ENCODE peak calls at places on chromosomes 6 and 20, in nine cellular contexts. D is activated CD8-positive, alpha-beta memory T cell treated with anti-CD3 and anti-CD28 coated beads for 4 hours; C is dorsolateral prefrontal cortex; H is ACHN; Y is activated CD4-positive, alpha-beta T cell treated with anti-CD3 and anti-CD28 coated beads for 4 hours; S is DND-41; M is germinal center; E is COR-L47; X is mesenchymal stem cell. R is an unnamed sample.

GRCh38 chr20:12605751-12606150 is 403.0 kb upstream of the SPTLC3 start:
- DNase-seq in D (no peak), C (no peak), H (no peak), Y (no peak), S (no peak), M (no peak), E (no peak), X (no peak), R (no peak)

GRCh38 chr20:6057139-6057538 is 3.3 kb upstream of the LRRN4 start:
- DNase-seq in D (no peak), C (no peak), H (no peak), Y (no peak), S (no peak), M (no peak), E (no peak), X (no peak), R (no peak)

GRCh38 chr6:81999826-82000225 is 247.3 kb upstream of the TENT5A start:
- DNase-seq in D (no peak), C (no peak), H (no peak), Y (no peak), S (no peak), M (no peak), E (no peak), X (no peak), R (no peak)

GRCh38 chr20:3209946-3210317 is 634 bp downstream of the ITPA start:
- DNase-seq in D (no peak), C (no peak), H (no peak), Y (no peak), S (no peak), M (no peak), E (no peak), X (peak), R (no peak)

GRCh38 chr20:24986436-24987015 is 6.0 kb downstream of the APMAP start:
- DNase-seq in D (no peak), C (no peak), H (no peak), Y (no peak), S (no peak), M (no peak), E (no peak), X (no peak), R (no peak)

GRCh38 chr20:45911486-45912343 is at the start of gene PLTP:
- DNase-seq in D (no peak), C (no peak), H (peak), Y (peak), S (peak), M (no peak), E (peak), X (peak), R (peak)

GRCh38 chr6:34132486-34133185 is 13.3 kb downstream of the GRM4 start:
- DNase-seq in D (no peak), C (no peak), H (peak), Y (no peak), S (peak), M (peak), E (no peak), X (peak), R (peak)

GRCh38 chr20:50916257-50916656 is 15.0 kb downstream of the ADNP start:
- DNase-seq in D (no peak), C (no peak), H (peak), Y (no peak), S (no peak), M (no peak), E (no peak), X (peak), R (no peak)

GRCh38 chr20:13857961-13858360 is 73.1 kb downstream of the NDUFAF5 start:
- DNase-seq in D (no peak), C (no peak), H (no peak), Y (no peak), S (no peak), M (no peak), E (no peak), X (no peak), R (no peak)

GRCh38 chr20:23114018-23114417 is 27.9 kb upstream of the CD93 start:
- DNase-seq in D (no peak), C (no peak), H (no peak), Y (no peak), S (no peak), M (no peak), E (no peak), X (no peak), R (no peak)

GRCh38 chr6:24534329-24534728 is 39.6 kb downstream of the ALDH5A1 start:
- DNase-seq in D (no peak), C (no peak), H (no peak), Y (no peak), S (no peak), M (no peak), E (no peak), X (no peak), R (no peak)

GRCh38 chr6:125871365-125871764 is 80.6 kb downstream of the NCOA7 start:
- DNase-seq in D (no peak), C (no peak), H (no peak), Y (no peak), S (no peak), M (no peak), E (no peak), X (no peak), R (no peak)

GRCh38 chr20:3674447-3674846 is 7.4 kb downstream of the ADAM33 start:
- DNase-seq in D (no peak), C (no peak), H (no peak), Y (no peak), S (no peak), M (no peak), E (no peak), X (no peak), R (no peak)

GRCh38 chr20:37773260-37773825 is 79.5 kb downstream of the CTNNBL1 start:
- DNase-seq in D (no peak), C (no peak), H (no peak), Y (no peak), S (no peak), M (no peak), E (no peak), X (no peak), R (no peak)

GRCh38 chr20:46816916-46817638 is 77.6 kb upstream of the EYA2 start:
- DNase-seq in D (no peak), C (no peak), H (no peak), Y (no peak), S (no peak), M (no peak), E (no peak), X (no peak), R (no peak)

GRCh38 chr6:160437153-160437552 is 89.0 kb downstream of the SLC22A3 start:
- DNase-seq in D (no peak), C (no peak), H (no peak), Y (no peak), S (no peak), M (no peak), E (no peak), X (no peak), R (no peak)

GRCh38 chr6:166269301-166270039 is 38.7 kb downstream of the PRR18 start:
- DNase-seq in D (no peak), C (no peak), H (no peak), Y (no peak), S (no peak), M (no peak), E (no peak), X (no peak), R (no peak)

GRCh38 chr6:78993955-78994354 is 84.1 kb downstream of the PHIP start:
- DNase-seq in D (no peak), C (no peak), H (no peak), Y (no peak), S (no peak), M (no peak), E (no peak), X (no peak), R (no peak)

GRCh38 chr6:154298297-154298696 is 58.3 kb downstream of the IPCEF1 start:
- DNase-seq in D (no peak), C (no peak), H (no peak), Y (no peak), S (no peak), M (no peak), E (no peak), X (peak), R (no peak)

GRCh38 chr6:143822584-143823024 is 20.5 kb upstream of the LTV1 start:
- DNase-seq in D (no peak), C (no peak), H (peak), Y (no peak), S (no peak), M (no peak), E (no peak), X (peak), R (no peak)